ENCODE peak calls at places on chromosome 1, in six cellular contexts. P is colonic mucosa, K is GM23248, Z is adipocyte, R is K562, O is fibroblast of lung. T is an unnamed sample.

GRCh38 chr1:216670118-216670870 is 52.9 kb downstream of the ESRRG start:
- DNase-seq in P (no peak), K (peak; percentile 17), Z (peak; percentile 69), R (no peak), O (peak; percentile 0), T (no peak)

GRCh38 chr1:147895123-147895522 is 7.5 kb upstream of the GJA8 start:
- DNase-seq in P (no peak), K (peak; percentile 22), Z (no peak), R (no peak), O (no peak), T (no peak)

GRCh38 chr1:48697066-48697707 is 79.5 kb downstream of the BEND5 start:
- DNase-seq in P (peak; percentile 66), K (peak; percentile 46), Z (peak; percentile 74), R (peak; percentile 75), O (no peak), T (peak; percentile 64)

GRCh38 chr1:211870156-211870555 is 39.6 kb upstream of the LPGAT1 start:
- DNase-seq in P (no peak), K (peak; percentile 15), Z (peak; percentile 67), R (no peak), O (peak; percentile 42), T (no peak)

GRCh38 chr1:73839922-73840321 is 358.1 kb downstream of the LRRIQ3 start:
- DNase-seq in P (no peak), K (peak; percentile 3), Z (peak; percentile 40), R (no peak), O (peak; percentile 1), T (peak; percentile 48)

GRCh38 chr1:9242338-9242969 is 7.9 kb downstream of the H6PD start:
- DNase-seq in P (peak; percentile 63), K (no peak), Z (peak; percentile 79), R (no peak), O (no peak), T (no peak)

GRCh38 chr1:37575692-37576091 is 19.0 kb downstream of the DNALI1 start:
- DNase-seq in P (no peak), K (peak; percentile 70), Z (peak; percentile 64), R (no peak), O (peak; percentile 47), T (no peak)

GRCh38 chr1:235783148-235783776 is 83.4 kb downstream of the LYST start:
- DNase-seq in P (no peak), K (peak; percentile 73), Z (peak; percentile 83), R (no peak), O (peak; percentile 55), T (no peak)

GRCh38 chr1:57421366-57421765 is 2.5 kb downstream of the DAB1 start:
- DNase-seq in P (no peak), K (peak; percentile 3), Z (no peak), R (no peak), O (no peak), T (no peak)

GRCh38 chr1:214505134-214505533 is 46.3 kb downstream of the PTPN14 start:
- DNase-seq in P (no peak), K (no peak), Z (no peak), R (no peak), O (no peak), T (no peak)

GRCh38 chr1:172918478-172918877 is 132.3 kb downstream of the TNFSF18 start:
- DNase-seq in P (no peak), K (no peak), Z (no peak), R (no peak), O (no peak), T (no peak)
- H3K9ac ChIP-seq in P (no peak overlapping the region), K (peak overlapping the region; percentile 16), Z (peak overlapping the region; percentile 25), R (no peak overlapping the region), O (no peak overlapping the region), T (no peak overlapping the region)

GRCh38 chr1:201495447-201496295 is 11.3 kb downstream of the CSRP1 start:
- DNase-seq in P (peak; percentile 52), K (peak; percentile 58), Z (peak; percentile 38), R (no peak), O (peak; percentile 39), T (no peak)
- H3K4me1 ChIP-seq in P (no peaks in the 10 kb centered on the region), K (peaks cover 50% of the 10 kb centered on the region), Z (peaks cover 52% of the 10 kb centered on the region), R (no peaks in the 10 kb centered on the region), O (peaks cover 48% of the 10 kb centered on the region), T (no peaks in the 10 kb centered on the region)

DNA sequence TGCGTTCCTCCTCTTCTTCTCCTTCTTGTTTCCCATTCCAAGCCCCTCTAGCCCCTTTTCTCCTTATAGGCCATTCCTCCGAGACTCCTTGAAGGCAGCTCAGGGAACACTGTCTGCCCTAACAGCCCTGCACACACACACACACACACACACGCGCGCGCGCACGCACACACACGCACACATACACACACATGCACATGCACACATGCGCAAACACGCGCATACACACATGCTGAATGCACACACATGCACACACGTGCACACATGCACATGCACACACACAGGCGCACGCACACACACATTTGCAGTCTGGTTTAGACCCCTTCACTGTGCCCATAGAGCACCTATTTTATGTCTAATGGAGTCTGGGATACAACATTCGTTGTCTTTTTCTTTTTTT is 17.8 kb upstream of the CNTN2 start:
- DNase-seq in P (no peak), K (no peak), Z (no peak), R (no peak), O (no peak), T (no peak)
- H3K4me3 ChIP-seq in P (no peak overlapping the region), K (no peak overlapping the region), Z (no peak overlapping the region), R (no peak overlapping the region), O (no peak overlapping the region), T (no peak overlapping the region)

GRCh38 chr1:46172321-46172720 is 2.6 kb upstream of the TSPAN1 start:
- DNase-seq in P (peak; percentile 25), K (no peak), Z (no peak), R (no peak), O (no peak), T (no peak)

GRCh38 chr1:46171351-46171750 is 3.5 kb upstream of the TSPAN1 start:
- DNase-seq in P (peak; percentile 22), K (no peak), Z (no peak), R (no peak), O (no peak), T (no peak)

GRCh38 chr1:46173361-46173856 is 1.5 kb upstream of the TSPAN1 start:
- DNase-seq in P (no peak), K (peak; percentile 63), Z (no peak), R (peak; percentile 61), O (peak; percentile 42), T (no peak)

GRCh38 chr1:46169811-46170454 is 5.0 kb upstream of the TSPAN1 start:
- DNase-seq in P (no peak), K (no peak), Z (no peak), R (no peak), O (no peak), T (no peak)

DNA sequence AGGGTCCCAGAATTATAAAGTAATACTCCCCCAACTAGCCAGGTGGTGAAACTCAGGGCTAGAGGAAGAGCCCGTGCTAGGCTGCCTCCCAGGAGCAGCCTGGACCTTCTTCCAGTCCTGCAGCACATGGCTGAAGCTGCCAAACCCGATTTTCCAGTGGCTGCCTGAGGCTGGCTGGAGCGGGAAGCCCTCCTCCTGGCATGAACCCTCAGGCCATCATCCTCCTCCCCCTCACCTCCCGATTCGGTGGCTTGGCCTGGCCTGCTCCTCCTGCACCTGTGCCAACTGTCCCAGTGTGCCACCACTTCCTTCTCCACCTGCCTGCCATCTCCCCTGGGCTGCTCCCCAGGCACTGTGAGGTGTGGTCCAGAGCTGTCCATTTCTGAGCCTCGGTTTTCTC is 3.0 kb upstream of the TSPAN1 start:
- DNase-seq in P (peak; percentile 78), K (no peak), Z (no peak), R (no peak), O (no peak), T (no peak)
- H3K9ac ChIP-seq in P (no peak overlapping the region), K (no peak overlapping the region), Z (no peak overlapping the region), R (peak overlapping the region; percentile 38), O (no peak overlapping the region), T (no peak overlapping the region)

GRCh38 chr1:21912038-21912758 is 24.9 kb downstream of the HSPG2 start:
- DNase-seq in P (no peak), K (no peak), Z (no peak), R (no peak), O (no peak), T (no peak)
- H3K4me1 ChIP-seq in P (peaks cover 28% of the 10 kb centered on the region), K (peaks cover 69% of the 10 kb centered on the region), Z (peaks cover 88% of the 10 kb centered on the region), R (peaks cover 72% of the 10 kb centered on the region), O (peaks cover 39% of the 10 kb centered on the region), T (no peaks in the 10 kb centered on the region)

GRCh38 chr1:6930901-6931300 is 145.6 kb downstream of the CAMTA1 start:
- DNase-seq in P (no peak), K (no peak), Z (no peak), R (no peak), O (no peak), T (no peak)

GRCh38 chr1:6936308-6936675 is 151.0 kb downstream of the CAMTA1 start:
- DNase-seq in P (no peak), K (no peak), Z (no peak), R (no peak), O (no peak), T (no peak)

GRCh38 chr1:6937048-6937447 is 151.8 kb downstream of the CAMTA1 start:
- DNase-seq in P (no peak), K (no peak), Z (no peak), R (no peak), O (no peak), T (no peak)

GRCh38 chr1:6935379-6936307 is 150.4 kb downstream of the CAMTA1 start:
- DNase-seq in P (no peak), K (peak; percentile 27), Z (peak; percentile 28), R (no peak), O (no peak), T (no peak)
- H3K4me3 ChIP-seq in P (no peak overlapping the region), K (peak overlapping the region; percentile 53), Z (peak overlapping the region; percentile 56), R (no peak overlapping the region), O (no peak overlapping the region), T (no peak overlapping the region)

DNA sequence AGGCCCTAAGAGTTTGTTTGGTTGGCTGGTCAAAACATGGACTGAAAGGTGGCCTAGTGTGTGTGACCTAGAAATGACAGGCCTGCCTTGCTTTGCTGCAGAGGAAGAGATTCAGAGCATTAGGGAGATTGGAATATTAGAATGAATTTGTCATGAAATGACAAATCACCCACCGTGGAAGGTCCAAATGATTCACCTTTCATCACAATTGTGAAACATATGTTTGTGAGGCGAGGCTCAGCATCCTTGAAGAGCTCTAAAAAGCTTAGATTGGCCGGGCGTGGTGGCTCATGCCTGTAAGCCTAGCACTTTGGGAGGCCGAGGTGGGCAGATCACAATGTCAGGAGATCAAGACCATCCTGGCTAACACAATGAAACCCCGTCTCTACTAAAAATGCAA is 5.5 kb downstream of the LCE1B start:
- DNase-seq in P (no peak), K (peak; percentile 42), Z (no peak), R (no peak), O (no peak), T (no peak)
- H3K9ac ChIP-seq in P (no peak overlapping the region), K (no peak overlapping the region), Z (no peak overlapping the region), R (no peak overlapping the region), O (no peak overlapping the region), T (no peak overlapping the region)

DNA sequence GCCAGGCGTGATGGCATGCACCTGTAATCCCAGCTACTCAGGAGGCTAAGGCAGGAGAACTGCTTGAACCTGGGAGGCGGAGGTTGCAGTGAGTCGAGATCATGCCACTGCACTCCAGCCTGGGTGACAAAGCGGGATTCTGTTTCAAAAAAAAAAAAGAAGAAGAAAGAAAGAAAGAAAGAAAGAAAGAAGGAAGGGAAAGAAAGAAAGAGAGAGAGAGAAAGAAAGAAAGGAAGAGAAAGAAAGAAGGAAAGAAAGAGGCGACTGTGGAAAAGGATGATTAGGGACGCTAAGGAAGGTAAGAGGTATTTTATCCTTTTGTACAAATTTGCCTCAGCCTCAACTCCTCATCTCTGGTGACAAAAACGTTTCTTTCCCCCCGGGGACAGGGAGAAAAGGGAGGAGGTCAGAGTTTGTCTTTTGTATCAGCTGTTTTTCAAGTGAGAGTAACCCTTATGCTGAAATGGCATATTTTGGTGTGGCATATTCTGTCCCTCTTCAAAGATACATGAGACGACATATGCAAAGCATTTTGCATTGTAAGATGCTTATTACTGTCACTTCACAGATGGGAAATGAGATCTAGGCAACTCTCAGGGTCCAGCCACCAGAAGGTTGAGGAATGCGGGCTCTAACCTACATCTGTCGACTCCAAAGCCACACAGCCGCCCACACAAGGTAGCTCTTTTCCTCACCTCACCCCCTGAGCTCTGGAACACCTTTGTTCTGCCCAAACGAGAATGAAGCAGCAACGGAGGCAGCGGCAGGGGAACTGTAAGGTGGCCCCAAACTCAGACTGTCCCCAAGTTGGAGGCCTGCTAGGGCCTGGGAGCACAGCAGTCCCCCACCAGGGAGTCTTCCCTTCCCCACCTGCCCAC is 38.0 kb downstream of the NUAK2 start:
- DNase-seq in P (no peak), K (no peak), Z (no peak), R (no peak), O (no peak), T (no peak)
- H3K4me1 ChIP-seq in P (peaks cover 17% of the 10 kb centered on the region), K (peaks cover 48% of the 10 kb centered on the region), Z (peaks cover 20% of the 10 kb centered on the region), R (peaks cover 24% of the 10 kb centered on the region), O (peaks cover 38% of the 10 kb centered on the region), T (peaks cover 46% of the 10 kb centered on the region)